ENCODE peak calls at places on chromosome 9, in four cellular contexts. D, K, N and S are unnamed samples.

GRCh38 chr9:84239341-84239740 is 101.2 kb downstream of the SLC28A3 start:
- DNase-seq in D (no peak), N (no peak), K (no peak), S (peak; percentile 13)

GRCh38 chr9:106893088-106893487 is 30.1 kb downstream of the ZNF462 start:
- DNase-seq in D (peak; percentile 66), N (no peak), K (no peak), S (peak; percentile 74)

GRCh38 chr9:95754533-95755420 is 120.7 kb upstream of the ERCC6L2 start:
- DNase-seq in K (no peak), N (no peak), D (no peak), S (no peak)

GRCh38 chr9:129143461-129143927 is 32.3 kb downstream of the PTPA start:
- DNase-seq in D (peak; percentile 70), N (no peak), K (peak; percentile 33), S (peak; percentile 84)

GRCh38 chr9:75053869-75054268 is 25.8 kb upstream of the CARNMT1 start:
- DNase-seq in K (no peak), N (peak; percentile 4), D (no peak), S (no peak)

GRCh38 chr9:74570879-74571512 is 73.9 kb downstream of the RORB start:
- DNase-seq in K (peak; percentile 11), D (peak; percentile 46), N (no peak), S (peak; percentile 40)

GRCh38 chr9:99112750-99113417 is 8.0 kb downstream of the TGFBR1 start:
- DNase-seq in N (no peak), D (no peak), K (no peak), S (no peak)

GRCh38 chr9:111163738-111164399 is 125.6 kb upstream of the LPAR1 start:
- DNase-seq in D (no peak), N (no peak), K (no peak), S (peak; percentile 7)

GRCh38 chr9:1337169-1337568 is 287.0 kb downstream of the DMRT2 start:
- DNase-seq in D (no peak), N (no peak), K (no peak), S (no peak)

GRCh38 chr9:99199938-99200539 is 21.7 kb downstream of the ALG2 start:
- DNase-seq in K (no peak), N (no peak), D (no peak), S (no peak)

GRCh38 chr9:86534572-86535258 is 180.5 kb upstream of the TUT7 start:
- DNase-seq in D (no peak), N (no peak), K (no peak), S (peak; percentile 83)

GRCh38 chr9:119435066-119435465 is 65.8 kb upstream of the BRINP1 start:
- DNase-seq in K (no peak), D (no peak), N (no peak), S (no peak)

GRCh38 chr9:92547356-92547755 is 11.6 kb upstream of the ECM2 start:
- DNase-seq in K (no peak), N (no peak), D (no peak), S (no peak)

GRCh38 chr9:134571946-134572914 is 69.4 kb upstream of the COL5A1 start:
- DNase-seq in N (no peak), D (no peak), K (no peak), S (no peak)

GRCh38 chr9:78032599-78033457 is 1.2 kb upstream of the GNAQ start:
- DNase-seq in K (no peak), D (peak; percentile 40), N (no peak), S (no peak)

GRCh38 chr9:19521205-19521604 is 112.4 kb downstream of the ACER2 start:
- DNase-seq in D (no peak), K (no peak), N (no peak), S (no peak)

GRCh38 chr9:16671591-16672137 is 198.8 kb downstream of the BNC2 start:
- DNase-seq in D (no peak), N (peak; percentile 19), K (no peak), S (peak; percentile 83)

GRCh38 chr9:34493972-34494535 is 28.7 kb downstream of the ENHO start:
- DNase-seq in D (peak; percentile 49), K (peak; percentile 58), N (no peak), S (peak; percentile 53)

GRCh38 chr9:108290839-108291585 is 564.8 kb downstream of the ACTL7B start:
- DNase-seq in K (no peak), D (no peak), N (no peak), S (no peak)

GRCh38 chr9:113567361-113568080 is 104.0 kb downstream of the RGS3 start:
- DNase-seq in K (no peak), N (no peak), D (no peak), S (no peak)

GRCh38 chr9:120412425-120412951 is 167.5 kb downstream of the CDK5RAP2 start:
- DNase-seq in D (no peak), K (no peak), N (no peak), S (peak; percentile 89)

GRCh38 chr9:120909904-120910303 is 16.7 kb downstream of the TRAF1 start:
- DNase-seq in K (no peak), N (no peak), D (peak; percentile 18), S (no peak)

GRCh38 chr9:84513981-84514380 is 155.5 kb upstream of the NTRK2 start:
- DNase-seq in D (no peak), N (no peak), K (no peak), S (no peak)

GRCh38 chr9:90838098-90838497 is 36.5 kb downstream of the SYK start:
- DNase-seq in K (no peak), D (no peak), N (no peak), S (no peak)

GRCh38 chr9:109117856-109118801 is 1.6 kb downstream of the TMEM245 start:
- DNase-seq in K (peak; percentile 69), N (no peak), D (peak; percentile 65), S (peak; percentile 89)

GRCh38 chr9:134597041-134597913 is 44.3 kb upstream of the COL5A1 start:
- DNase-seq in K (no peak), N (no peak), D (no peak), S (peak; percentile 66)

GRCh38 chr9:75551866-75552265 is 338.6 kb upstream of the PCSK5 start:
- DNase-seq in N (no peak), K (no peak), D (no peak), S (no peak)

GRCh38 chr9:76810377-76810957 is 46.2 kb downstream of the PCA3 start:
- DNase-seq in K (peak; percentile 20), D (peak; percentile 67), N (no peak), S (peak; percentile 72)

GRCh38 chr9:98881356-98881755 is 62.4 kb upstream of the COL15A1 start:
- DNase-seq in D (no peak), K (no peak), N (no peak), S (no peak)

GRCh38 chr9:114192539-114192938 is 37.2 kb downstream of the COL27A1 start:
- DNase-seq in K (no peak), N (no peak), D (no peak), S (no peak)

GRCh38 chr9:93899609-93900435 is 55.3 kb downstream of the BARX1 start:
- DNase-seq in D (no peak), K (no peak), N (no peak), S (no peak)

GRCh38 chr9:13380903-13381302 is 101.4 kb upstream of the MPDZ start:
- DNase-seq in K (no peak), D (no peak), N (no peak), S (no peak)

GRCh38 chr9:107410045-107410819 is 79.3 kb downstream of the KLF4 start:
- DNase-seq in K (no peak), N (no peak), D (no peak), S (no peak)

GRCh38 chr9:14958989-14959388 is 48.8 kb upstream of the FREM1 start:
- DNase-seq in K (no peak), N (no peak), D (no peak), S (no peak)

GRCh38 chr9:121678501-121679022 is 27.1 kb downstream of the DAB2IP start:
- DNase-seq in N (no peak), D (no peak), K (no peak), S (no peak)

GRCh38 chr9:97243606-97244005 is 63.9 kb upstream of the CCDC180 start:
- DNase-seq in N (no peak), D (no peak), K (no peak), S (no peak)

GRCh38 chr9:27196383-27196782 is 87.4 kb downstream of the TEK start:
- DNase-seq in D (no peak), K (no peak), N (no peak), S (no peak)

GRCh38 chr9:2158111-2158610 is 143.0 kb downstream of the SMARCA2 start:
- DNase-seq in N (peak; percentile 39), D (peak; percentile 88), K (no peak), S (peak; percentile 67)

GRCh38 chr9:89635816-89636215 is 31.0 kb downstream of the GADD45G start:
- DNase-seq in K (no peak), D (no peak), N (no peak), S (no peak)

GRCh38 chr9:89637787-89638186 is 33.0 kb downstream of the GADD45G start:
- DNase-seq in D (no peak), N (no peak), K (no peak), S (no peak)

GRCh38 chr9:89633404-89633803 is 28.6 kb downstream of the GADD45G start:
- DNase-seq in D (no peak), N (no peak), K (no peak), S (no peak)

GRCh38 chr9:89633920-89634319 is 29.1 kb downstream of the GADD45G start:
- DNase-seq in K (no peak), D (no peak), N (no peak), S (no peak)

GRCh38 chr9:89635007-89635742 is 30.4 kb downstream of the GADD45G start:
- DNase-seq in N (no peak), K (no peak), D (no peak), S (peak; percentile 40)
- TF ChIP-seq FOS in N (no peak), K (no peak), D (no peak), S (no peak)

GRCh38 chr9:5442400-5443011 is 4.8 kb upstream of the PLGRKT start:
- DNase-seq in K (peak; percentile 25), N (no peak), D (peak; percentile 67), S (peak; percentile 66)
- TF ChIP-seq FOS in K (no peak), N (no peak), D (no peak), S (no peak)

DNA sequence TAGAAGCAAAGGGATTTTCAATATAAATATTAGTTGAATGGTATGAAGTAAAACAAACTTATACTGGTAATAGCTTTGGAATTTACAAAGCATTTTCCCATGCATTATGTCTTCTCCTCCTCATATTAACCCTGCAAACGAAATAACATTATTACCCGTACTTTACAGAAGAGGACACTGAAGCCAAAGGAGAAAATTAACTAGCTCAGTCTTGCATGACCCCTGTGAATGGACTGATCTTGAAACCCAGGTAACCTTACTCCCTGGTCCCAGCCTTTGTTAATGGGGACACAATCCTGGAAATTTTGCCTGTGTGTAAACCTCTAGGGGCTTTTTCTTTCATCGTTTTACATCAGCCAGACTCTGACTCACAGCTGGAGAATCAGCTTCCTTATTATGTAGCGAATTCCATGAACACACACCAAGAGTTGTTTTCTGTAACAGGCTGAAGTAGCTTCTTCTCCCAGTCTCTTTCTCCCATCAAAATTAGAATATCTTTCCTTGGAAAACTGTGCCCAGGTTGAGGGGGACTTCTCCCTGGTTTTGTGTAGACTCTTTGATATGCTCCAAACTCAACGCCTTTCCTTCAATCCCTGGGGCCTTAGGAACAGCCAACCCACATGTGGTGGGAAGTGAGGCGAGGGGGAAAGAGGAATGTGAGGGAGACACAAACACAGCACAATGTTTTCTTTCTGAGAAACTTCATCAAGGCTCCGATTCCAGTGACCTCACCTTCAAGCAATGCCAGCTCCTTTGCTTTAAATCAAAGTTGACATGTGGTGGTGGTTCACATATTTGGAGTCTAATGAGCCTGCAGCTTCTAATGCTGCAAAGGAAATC is 480.9 kb upstream of the PAPPA start:
- DNase-seq in N (no peak), D (peak; percentile 12), K (no peak), S (peak; percentile 99)
- TF ChIP-seq FOS in N (no peak), D (no peak), K (no peak), S (peak; percentile 78)

DNA sequence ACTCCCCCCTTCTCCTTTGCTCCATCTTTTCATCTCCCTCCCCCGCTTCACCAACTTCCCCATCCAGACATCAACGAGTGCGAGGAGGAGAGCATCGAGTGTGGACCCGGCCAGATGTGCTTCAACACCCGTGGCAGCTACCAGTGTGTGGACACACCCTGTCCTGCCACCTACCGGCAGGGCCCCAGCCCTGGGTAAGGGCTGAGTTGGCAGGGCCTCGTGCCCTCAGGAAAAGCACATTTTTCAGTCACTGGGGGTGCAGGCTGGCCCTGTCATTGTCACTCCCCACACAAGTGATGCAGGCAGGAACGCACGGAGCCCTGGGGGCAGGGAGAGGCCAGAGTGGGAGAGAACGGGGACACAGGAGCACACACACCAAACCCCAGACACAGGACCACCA is 12.4 kb upstream of the ASS1 start:
- DNase-seq in D (no peak), N (no peak), K (no peak), S (no peak)
- TF ChIP-seq FOS in D (no peak), N (no peak), K (no peak), S (no peak)